ENCODE peak calls at places on chromosomes 16 and 17, in four cellular contexts. Y is ovary, T is GM23248, E is transverse colon. B is an unnamed sample. For H3K36me3 and H3K27me3, the result is how much of the 10 kb centered on the place peaks cover.

GRCh38 chr17:16906670-16907069 is 65.2 kb downstream of the TNFRSF13B start:
- DNase-seq in Y (no peak), T (no peak), E (no peak), B (no peak)

GRCh38 chr17:15456486-15456885 is 10.9 kb downstream of the CDRT4 start:
- DNase-seq in Y (no peak), T (peak), E (no peak), B (no peak)

GRCh38 chr16:83574388-83574787 is 233.4 kb upstream of the HSBP1 start:
- DNase-seq in Y (no peak), T (peak), E (no peak), B (no peak)

GRCh38 chr17:43360376-43360738 is 38.4 kb upstream of the ARL4D start:
- DNase-seq in Y (peak), T (no peak), E (peak), B (no peak)

GRCh38 chr16:83300326-83300725 is 507.5 kb upstream of the HSBP1 start:
- DNase-seq in Y (no peak), T (no peak), E (no peak), B (no peak)

GRCh38 chr16:67177743-67178699 is 5.7 kb downstream of the MATCAP1 start:
- DNase-seq in Y (peak), T (peak), E (peak), B (peak)

GRCh38 chr16:22734313-22734869 is 79.6 kb upstream of the HS3ST2 start:
- DNase-seq in Y (no peak), T (no peak), E (no peak), B (no peak)

GRCh38 chr16:6148361-6148760 is 1050.8 kb upstream of the EEF2KMT start:
- DNase-seq in Y (no peak), T (no peak), E (no peak), B (no peak)

GRCh38 chr16:89402962-89403361 is 87.4 kb downstream of the ANKRD11 start:
- DNase-seq in Y (no peak), T (no peak), E (no peak), B (no peak)

GRCh38 chr17:51461578-51462004 is 201.2 kb downstream of the UTP18 start:
- DNase-seq in Y (peak), T (peak), E (peak), B (no peak)

GRCh38 chr16:56600398-56600999 is 7.9 kb upstream of the MT2A start:
- DNase-seq in Y (no peak), T (peak), E (no peak), B (no peak)

GRCh38 chr16:85918436-85918835 is 19.5 kb downstream of the IRF8 start:
- DNase-seq in Y (no peak), T (no peak), E (no peak), B (no peak)

GRCh38 chr16:85259831-85260165 is 147.5 kb upstream of the CIBAR2 start:
- DNase-seq in Y (no peak), T (no peak), E (no peak), B (no peak)

DNA sequence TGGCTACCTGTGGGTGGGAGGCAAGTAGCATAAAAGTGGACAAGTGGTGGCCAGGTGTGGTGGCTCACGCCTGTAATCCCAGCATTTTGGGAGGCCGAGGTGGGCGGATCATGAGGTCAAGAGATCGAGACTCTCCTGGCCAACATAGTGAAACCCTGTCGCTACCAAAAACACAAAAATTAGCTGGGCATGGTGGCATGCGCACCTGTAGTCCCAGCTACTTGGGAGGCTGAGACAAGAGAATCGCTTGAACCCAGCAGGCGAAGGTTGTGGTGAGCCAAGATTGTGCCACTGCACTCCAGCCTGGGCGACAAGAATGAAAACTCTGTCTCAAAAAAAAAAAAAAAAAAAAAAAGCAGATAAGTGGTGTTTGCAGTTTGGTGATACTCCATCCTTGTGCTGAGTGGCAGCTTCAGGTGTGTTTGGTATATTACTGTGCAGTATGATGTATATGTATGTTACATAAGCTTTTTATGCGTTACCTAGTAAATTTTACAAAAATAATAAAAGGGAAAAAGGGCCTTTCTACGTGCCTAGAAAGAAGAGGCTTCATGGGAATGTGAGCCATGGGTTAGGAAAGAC is 856 bp downstream of the ICAM2 start:
- DNase-seq in Y (no peak), T (no peak), E (no peak), B (peak)
- H3K4me3 ChIP-seq in Y (peak), T (no peak), E (peak), B (no peak)

GRCh38 chr16:4433228-4433627 is 7.6 kb downstream of the DNAJA3 start:
- DNase-seq in Y (no peak), T (no peak), E (no peak), B (no peak)
- H3K36me3 ChIP-seq in Y (under half), T (under half), E (under half), B (half or more)

GRCh38 chr17:31251075-31251474 is 46.0 kb downstream of the OMG start:
- DNase-seq in Y (no peak), T (peak), E (no peak), B (no peak)
- H3K27me3 ChIP-seq in Y (under half), T (under half), E (under half), B (under half)

GRCh38 chr16:81967358-81967757 is 43.9 kb downstream of the SDR42E1 start:
- DNase-seq in Y (no peak), T (no peak), E (no peak), B (no peak)

GRCh38 chr16:81975637-81976036 is 35.6 kb downstream of the SDR42E1 start:
- DNase-seq in Y (no peak), T (no peak), E (no peak), B (no peak)

GRCh38 chr16:81973737-81974136 is 37.5 kb downstream of the SDR42E1 start:
- DNase-seq in Y (no peak), T (no peak), E (no peak), B (no peak)

GRCh38 chr16:81971853-81972252 is 39.4 kb downstream of the SDR42E1 start:
- DNase-seq in Y (no peak), T (no peak), E (no peak), B (no peak)
- H3K4me3 ChIP-seq in Y (no peak), T (no peak), E (no peak), B (no peak)

DNA sequence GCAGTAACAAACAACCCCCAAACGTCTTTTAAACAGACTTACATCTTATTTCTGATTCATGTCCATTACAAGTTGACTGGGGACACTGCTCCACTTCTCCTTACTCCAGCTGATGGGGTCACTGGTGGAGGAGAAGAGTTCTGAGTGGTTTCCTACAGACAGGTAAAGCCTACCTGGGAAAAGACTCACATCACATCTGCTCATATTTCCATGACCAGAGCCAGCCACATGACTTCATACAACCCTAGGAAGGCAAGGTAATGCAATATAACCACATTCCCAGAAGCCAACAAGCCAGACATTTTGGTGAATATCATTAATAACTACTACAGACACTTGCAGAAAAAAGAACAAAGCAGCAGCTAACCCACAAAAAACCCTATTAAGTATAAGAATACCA is 90.5 kb upstream of the IRX6 start:
- DNase-seq in Y (no peak), T (no peak), E (no peak), B (no peak)
- H3K36me3 ChIP-seq in Y (under half), T (under half), E (under half), B (under half)

B was measured in RWPE2.